ENCODE peak calls at places on chromosome 5, in six cellular contexts. One of them, this sample, is unnamed.
A peak's percentile ranks its signal among the peaks of the same experiment; 100 is the strongest.

GRCh38 chr5:318931-319601 is 2.4 kb upstream of the AHRR start:
- DNase-seq in colonic mucosa: no peak
- DNase-seq in dorsolateral prefrontal cortex: no peak
- DNase-seq in MCF 10A: no peak
- DNase-seq in ovary: peak; percentile 10
- DNase-seq in cardiac fibroblast: no peak
- DNase-seq in this sample: peak; percentile 26

GRCh38 chr5:130289132-130290088 is 385.1 kb downstream of the CHSY3 start:
- DNase-seq in colonic mucosa: no peak
- DNase-seq in ovary: no peak
- DNase-seq in MCF 10A: peak; percentile 88
- DNase-seq in dorsolateral prefrontal cortex: no peak
- DNase-seq in cardiac fibroblast: peak; percentile 46
- DNase-seq in this sample: no peak

GRCh38 chr5:138466900-138467710 is 1.8 kb downstream of the EGR1 start:
- DNase-seq in MCF 10A: no peak
- DNase-seq in ovary: peak; percentile 51
- DNase-seq in dorsolateral prefrontal cortex: no peak
- DNase-seq in colonic mucosa: no peak
- DNase-seq in cardiac fibroblast: peak; percentile 33
- DNase-seq in this sample: no peak

GRCh38 chr5:106361905-106362304 is 1308.8 kb downstream of the EFNA5 start:
- DNase-seq in ovary: no peak
- DNase-seq in MCF 10A: no peak
- DNase-seq in cardiac fibroblast: no peak
- DNase-seq in colonic mucosa: no peak
- DNase-seq in dorsolateral prefrontal cortex: no peak
- DNase-seq in this sample: no peak

GRCh38 chr5:32598997-32599549 is 13.7 kb downstream of the SUB1 start:
- DNase-seq in colonic mucosa: no peak
- DNase-seq in cardiac fibroblast: no peak
- DNase-seq in MCF 10A: no peak
- DNase-seq in dorsolateral prefrontal cortex: no peak
- DNase-seq in ovary: no peak
- DNase-seq in this sample: no peak

GRCh38 chr5:114448496-114448895 is 86.6 kb downstream of the KCNN2 start:
- DNase-seq in dorsolateral prefrontal cortex: no peak
- DNase-seq in ovary: no peak
- DNase-seq in colonic mucosa: no peak
- DNase-seq in MCF 10A: no peak
- DNase-seq in cardiac fibroblast: peak; percentile 7
- DNase-seq in this sample: no peak

GRCh38 chr5:172958268-172959046 is 767 bp upstream of the RPL26L1 start:
- DNase-seq in cardiac fibroblast: peak; percentile 71
- DNase-seq in ovary: peak; percentile 66
- DNase-seq in MCF 10A: peak; percentile 80
- DNase-seq in dorsolateral prefrontal cortex: no peak
- DNase-seq in colonic mucosa: peak; percentile 79
- DNase-seq in this sample: peak; percentile 96

GRCh38 chr5:146238973-146239372 is 35.6 kb downstream of the RBM27 start:
- DNase-seq in ovary: no peak
- DNase-seq in dorsolateral prefrontal cortex: no peak
- DNase-seq in colonic mucosa: no peak
- DNase-seq in MCF 10A: no peak
- DNase-seq in cardiac fibroblast: no peak
- DNase-seq in this sample: peak; percentile 49

GRCh38 chr5:10734050-10734709 is 26.9 kb downstream of the DAP start:
- DNase-seq in MCF 10A: no peak
- DNase-seq in dorsolateral prefrontal cortex: no peak
- DNase-seq in ovary: no peak
- DNase-seq in colonic mucosa: no peak
- DNase-seq in cardiac fibroblast: no peak
- DNase-seq in this sample: no peak

GRCh38 chr5:154376481-154376880 is 69.3 kb upstream of the SAP30L start:
- DNase-seq in cardiac fibroblast: no peak
- DNase-seq in dorsolateral prefrontal cortex: no peak
- DNase-seq in ovary: no peak
- DNase-seq in colonic mucosa: no peak
- DNase-seq in MCF 10A: no peak
- DNase-seq in this sample: no peak

GRCh38 chr5:76378355-76378754 is 24.7 kb upstream of the IQGAP2 start:
- DNase-seq in colonic mucosa: no peak
- DNase-seq in cardiac fibroblast: no peak
- DNase-seq in ovary: no peak
- DNase-seq in MCF 10A: no peak
- DNase-seq in dorsolateral prefrontal cortex: no peak
- DNase-seq in this sample: no peak

GRCh38 chr5:10250804-10251276 is 760 bp downstream of the CCT5 start:
- DNase-seq in cardiac fibroblast: peak; percentile 43
- DNase-seq in dorsolateral prefrontal cortex: no peak
- DNase-seq in MCF 10A: peak; percentile 27
- DNase-seq in colonic mucosa: no peak
- DNase-seq in ovary: no peak
- DNase-seq in this sample: peak; percentile 34

GRCh38 chr5:40676643-40677333 is 2.9 kb upstream of the PTGER4 start:
- DNase-seq in MCF 10A: peak; percentile 77
- DNase-seq in cardiac fibroblast: peak; percentile 82
- DNase-seq in dorsolateral prefrontal cortex: no peak
- DNase-seq in ovary: no peak
- DNase-seq in colonic mucosa: peak; percentile 47
- DNase-seq in this sample: no peak

GRCh38 chr5:140349244-140349643 is 2.8 kb upstream of the HBEGF start:
- DNase-seq in MCF 10A: peak; percentile 68
- DNase-seq in dorsolateral prefrontal cortex: no peak
- DNase-seq in cardiac fibroblast: no peak
- DNase-seq in ovary: no peak
- DNase-seq in colonic mucosa: peak; percentile 52
- DNase-seq in this sample: no peak

GRCh38 chr5:172839669-172840068 is 5.6 kb downstream of the ERGIC1 start:
- DNase-seq in cardiac fibroblast: no peak
- DNase-seq in dorsolateral prefrontal cortex: no peak
- DNase-seq in ovary: peak; percentile 65
- DNase-seq in MCF 10A: peak; percentile 47
- DNase-seq in colonic mucosa: no peak
- DNase-seq in this sample: no peak

GRCh38 chr5:124352312-124352711 is 394.1 kb downstream of the ZNF608 start:
- DNase-seq in ovary: no peak
- DNase-seq in dorsolateral prefrontal cortex: no peak
- DNase-seq in colonic mucosa: no peak
- DNase-seq in MCF 10A: no peak
- DNase-seq in cardiac fibroblast: no peak
- DNase-seq in this sample: no peak

GRCh38 chr5:6182271-6182815 is 196.0 kb downstream of the MED10 start:
- DNase-seq in ovary: no peak
- DNase-seq in cardiac fibroblast: no peak
- DNase-seq in MCF 10A: no peak
- DNase-seq in colonic mucosa: no peak
- DNase-seq in dorsolateral prefrontal cortex: no peak
- DNase-seq in this sample: no peak

GRCh38 chr5:175542966-175543235 is 64.5 kb downstream of the SFXN1 start:
- DNase-seq in dorsolateral prefrontal cortex: no peak
- DNase-seq in cardiac fibroblast: no peak
- DNase-seq in colonic mucosa: no peak
- DNase-seq in MCF 10A: no peak
- DNase-seq in ovary: no peak
- DNase-seq in this sample: no peak

GRCh38 chr5:107072440-107072839 is 598.3 kb downstream of the EFNA5 start:
- DNase-seq in colonic mucosa: no peak
- DNase-seq in dorsolateral prefrontal cortex: no peak
- DNase-seq in MCF 10A: no peak
- DNase-seq in ovary: no peak
- DNase-seq in cardiac fibroblast: no peak
- DNase-seq in this sample: no peak

GRCh38 chr5:41637424-41637823 is 127.0 kb upstream of the PLCXD3 start:
- DNase-seq in MCF 10A: no peak
- DNase-seq in dorsolateral prefrontal cortex: no peak
- DNase-seq in colonic mucosa: no peak
- DNase-seq in cardiac fibroblast: no peak
- DNase-seq in ovary: no peak
- DNase-seq in this sample: no peak

GRCh38 chr5:97162045-97162444 is 19.6 kb upstream of the LIX1 start:
- DNase-seq in dorsolateral prefrontal cortex: peak; percentile 74
- DNase-seq in colonic mucosa: peak; percentile 80
- DNase-seq in MCF 10A: peak; percentile 80
- DNase-seq in cardiac fibroblast: peak; percentile 89
- DNase-seq in ovary: peak; percentile 73
- DNase-seq in this sample: peak; percentile 22

DNA sequence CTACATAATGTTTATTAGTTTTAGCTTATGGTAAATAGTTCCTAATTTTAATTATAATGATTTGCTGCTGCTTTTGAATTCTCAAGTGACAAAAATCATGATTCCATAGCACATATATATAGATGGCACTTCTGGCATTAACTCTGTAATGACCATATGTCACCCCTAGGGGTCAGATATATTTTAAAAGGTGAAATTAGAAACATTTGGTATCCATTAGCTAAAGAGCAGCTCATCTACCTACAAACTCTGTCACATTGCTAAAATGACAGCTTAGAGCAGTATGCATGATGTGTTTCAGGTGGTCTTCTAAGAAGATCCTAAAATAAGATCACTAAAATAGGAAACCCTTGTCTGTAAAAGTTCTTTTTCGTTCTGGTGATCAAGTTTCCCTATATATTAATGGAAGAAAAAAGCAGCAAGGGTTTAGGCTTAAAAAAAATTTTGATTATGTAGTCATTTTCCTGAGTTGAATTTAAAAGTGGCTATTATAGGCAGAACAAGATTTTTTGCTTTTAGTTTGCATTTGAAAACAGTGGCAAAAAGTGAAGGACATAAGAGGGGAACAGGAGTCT is 157.7 kb upstream of the POU5F2 start:
- DNase-seq in cardiac fibroblast: peak; percentile 23
- DNase-seq in colonic mucosa: no peak
- DNase-seq in ovary: no peak
- DNase-seq in dorsolateral prefrontal cortex: no peak
- DNase-seq in MCF 10A: peak; percentile 24
- DNase-seq in this sample: peak; percentile 3
- TF ChIP-seq CTCF in cardiac fibroblast: peak; percentile 44
- TF ChIP-seq CTCF in colonic mucosa: no peak
- TF ChIP-seq CTCF in ovary: no peak
- TF ChIP-seq CTCF in dorsolateral prefrontal cortex: peak; percentile 22
- TF ChIP-seq CTCF in MCF 10A: peak; percentile 39
- TF ChIP-seq CTCF in this sample: peak; percentile 24

GRCh38 chr5:122896598-122897282 is 51.3 kb downstream of the SNX24 start:
- DNase-seq in MCF 10A: peak; percentile 54
- DNase-seq in cardiac fibroblast: peak; percentile 56
- DNase-seq in ovary: no peak
- DNase-seq in colonic mucosa: no peak
- DNase-seq in dorsolateral prefrontal cortex: no peak
- DNase-seq in this sample: no peak
- TF ChIP-seq CTCF in MCF 10A: peak; percentile 71
- TF ChIP-seq CTCF in cardiac fibroblast: peak; percentile 49
- TF ChIP-seq CTCF in ovary: no peak
- TF ChIP-seq CTCF in colonic mucosa: peak; percentile 54
- TF ChIP-seq CTCF in dorsolateral prefrontal cortex: peak; percentile 73
- TF ChIP-seq CTCF in this sample: no peak

DNA sequence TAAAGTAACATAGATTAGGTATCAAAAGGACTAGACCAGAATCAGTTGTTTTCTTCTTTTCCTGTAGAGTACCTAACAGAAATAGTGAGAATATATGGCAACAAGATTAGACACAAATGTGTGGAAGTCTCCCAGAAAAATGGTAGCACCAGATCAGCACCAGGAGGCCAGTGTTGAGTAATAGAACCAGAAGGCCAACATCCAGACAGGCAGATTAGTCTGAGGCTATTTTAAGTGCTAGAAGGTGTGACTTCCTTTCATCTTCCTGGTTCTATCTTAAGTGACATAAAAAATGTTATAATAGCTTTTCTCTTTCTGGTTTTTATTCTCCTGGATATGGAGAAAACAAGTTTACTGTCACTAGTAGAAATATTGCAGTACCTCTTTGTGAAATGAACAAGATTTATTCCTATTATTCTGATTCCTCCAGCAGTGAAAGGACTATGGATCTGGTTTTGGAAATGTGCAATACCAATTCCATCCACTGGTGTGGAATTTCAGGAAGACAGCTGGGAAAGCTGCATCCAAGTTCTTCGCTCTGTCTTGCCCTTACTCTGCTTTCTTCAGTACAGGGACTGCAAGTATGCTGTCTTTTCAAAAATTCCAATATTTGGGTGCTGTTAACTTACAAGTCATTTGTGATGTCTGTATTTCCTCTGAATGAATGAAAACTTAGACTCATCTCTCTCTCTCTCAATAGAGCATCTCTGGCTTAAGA is 39.1 kb downstream of the SHLD3 start:
- DNase-seq in ovary: no peak
- DNase-seq in colonic mucosa: no peak
- DNase-seq in dorsolateral prefrontal cortex: no peak
- DNase-seq in cardiac fibroblast: peak; percentile 26
- DNase-seq in MCF 10A: peak; percentile 31
- DNase-seq in this sample: no peak
- TF ChIP-seq CTCF in ovary: no peak
- TF ChIP-seq CTCF in colonic mucosa: peak; percentile 38
- TF ChIP-seq CTCF in dorsolateral prefrontal cortex: peak; percentile 13
- TF ChIP-seq CTCF in cardiac fibroblast: peak; percentile 52
- TF ChIP-seq CTCF in MCF 10A: peak; percentile 31
- TF ChIP-seq CTCF in this sample: no peak

GRCh38 chr5:163696270-163696887 is 191.0 kb downstream of the MAT2B start:
- DNase-seq in colonic mucosa: peak; percentile 39
- DNase-seq in ovary: no peak
- DNase-seq in cardiac fibroblast: peak; percentile 90
- DNase-seq in dorsolateral prefrontal cortex: peak; percentile 50
- DNase-seq in MCF 10A: peak; percentile 90
- DNase-seq in this sample: peak; percentile 12
- TF ChIP-seq CTCF in colonic mucosa: peak; percentile 64
- TF ChIP-seq CTCF in ovary: no peak
- TF ChIP-seq CTCF in cardiac fibroblast: peak; percentile 75
- TF ChIP-seq CTCF in dorsolateral prefrontal cortex: peak; percentile 62
- TF ChIP-seq CTCF in MCF 10A: peak; percentile 98
- TF ChIP-seq CTCF in this sample: peak; percentile 35

This sample was measured in GM13976.